ENCODE peak calls at places on chromosomes 2 and 18, in eight cellular contexts. N is IMR-90, Q is pancreas, W is heart right ventricle, U is A549, K is RWPE2, R is mammary epithelial cell, C is GM12878. M is an unnamed sample. For H3K4me1 and H3K9me3, the result is how much of the 10 kb centered on the place peaks cover.

GRCh38 chr2:86482034-86482433 is 40.9 kb downstream of the KDM3A start:
- DNase-seq in U (no peak), N (peak), Q (no peak), C (no peak), W (no peak), R (peak), K (no peak), M (no peak)

GRCh38 chr2:133972786-133973185 is 281.1 kb upstream of the MGAT5 start:
- DNase-seq in K (no peak), N (peak), Q (no peak), C (no peak), R (no peak), U (no peak), W (no peak), M (no peak)

GRCh38 chr2:82795446-82795845 is 1663.6 kb downstream of the SUCLG1 start:
- DNase-seq in Q (no peak), N (peak), W (no peak), U (no peak), C (no peak), K (no peak), R (peak), M (no peak)

GRCh38 chr2:226213717-226214116 is 585.9 kb downstream of the IRS1 start:
- DNase-seq in R (peak), C (no peak), U (no peak), N (peak), K (no peak), Q (no peak), W (no peak), M (no peak)

GRCh38 chr2:240567872-240568677 is at the start of gene RNPEPL1:
- DNase-seq in K (peak), Q (peak), N (no peak), W (peak), C (no peak), U (no peak), R (peak), M (peak)

GRCh38 chr2:60880633-60880987 is 764 bp upstream of the REL start:
- DNase-seq in K (no peak), C (no peak), R (no peak), Q (no peak), N (no peak), U (no peak), W (no peak), M (no peak)

GRCh38 chr18:23453657-23454011 is 547 bp downstream of the RIOK3 start:
- DNase-seq in K (no peak), W (no peak), C (no peak), R (peak), N (peak), Q (no peak), U (no peak), M (no peak)

GRCh38 chr2:120235681-120236080 is 12.5 kb upstream of the TMEM185B start:
- DNase-seq in K (no peak), N (no peak), U (no peak), W (no peak), C (no peak), R (no peak), Q (no peak), M (no peak)

GRCh38 chr2:98501223-98501622 is 56.6 kb downstream of the INPP4A start:
- DNase-seq in R (no peak), K (no peak), C (no peak), U (no peak), W (no peak), Q (no peak), N (no peak), M (no peak)

GRCh38 chr2:216674376-216674775 is 21.0 kb downstream of the IGFBP5 start:
- DNase-seq in K (no peak), U (no peak), C (no peak), W (no peak), R (no peak), Q (no peak), N (no peak), M (no peak)

GRCh38 chr2:95301876-95302641 is 4.9 kb downstream of the KCNIP3 start:
- DNase-seq in C (no peak), U (no peak), W (no peak), Q (no peak), R (no peak), K (no peak), N (no peak), M (no peak)

GRCh38 chr18:69725855-69726508 is 221.7 kb downstream of the CD226 start:
- DNase-seq in K (no peak), W (no peak), Q (no peak), C (no peak), R (no peak), N (no peak), U (no peak), M (no peak)

GRCh38 chr18:63994783-63995399 is 25.0 kb downstream of the SERPINB8 start:
- DNase-seq in W (no peak), U (peak), R (peak), Q (no peak), K (no peak), C (no peak), N (peak), M (no peak)

GRCh38 chr2:241062342-241063092 is 39.6 kb downstream of the MTERF4 start:
- DNase-seq in U (no peak), R (peak), K (no peak), W (no peak), N (no peak), C (no peak), Q (no peak), M (no peak)

GRCh38 chr18:13581496-13581895 is 144.9 kb downstream of the FAM210A start:
- DNase-seq in Q (no peak), C (no peak), U (no peak), N (no peak), K (no peak), R (no peak), W (no peak), M (no peak)

GRCh38 chr18:50293039-50293438 is 5.5 kb upstream of the CXXC1 start:
- DNase-seq in N (no peak), U (no peak), K (no peak), W (no peak), C (no peak), R (no peak), Q (no peak), M (no peak)

GRCh38 chr18:58447342-58448190 is 181.3 kb downstream of the ALPK2 start:
- DNase-seq in Q (no peak), R (no peak), C (no peak), W (no peak), U (no peak), K (no peak), N (peak), M (no peak)
- H3K4me3 ChIP-seq in Q (no peak), R (no peak), C (no peak), W (no peak), U (no peak), K (no peak), N (no peak), M (no peak)

GRCh38 chr2:222730346-222731065 is 59.0 kb downstream of the MOGAT1 start:
- DNase-seq in W (no peak), U (no peak), C (peak), Q (no peak), K (no peak), N (no peak), R (no peak), M (no peak)
- H3K4me1 ChIP-seq in W (under half), U (under half), C (under half), Q (under half), K (under half), N (under half), R (under half), M (under half)

GRCh38 chr2:121257476-121257831 is 27.5 kb downstream of the TFCP2L1 start:
- DNase-seq in Q (no peak), R (peak), W (no peak), K (no peak), C (no peak), N (no peak), U (no peak), M (no peak)

GRCh38 chr2:121258066-121258465 is 26.9 kb downstream of the TFCP2L1 start:
- DNase-seq in Q (no peak), K (no peak), U (no peak), W (no peak), R (no peak), N (no peak), C (no peak), M (no peak)

GRCh38 chr2:121254748-121255147 is 30.3 kb downstream of the TFCP2L1 start:
- DNase-seq in W (no peak), U (no peak), N (no peak), C (no peak), R (no peak), K (no peak), Q (peak), M (no peak)

GRCh38 chr2:121255363-121255762 is 29.6 kb downstream of the TFCP2L1 start:
- DNase-seq in U (no peak), R (no peak), N (no peak), K (no peak), C (no peak), Q (no peak), W (no peak), M (no peak)

GRCh38 chr2:121256720-121257475 is 28.1 kb downstream of the TFCP2L1 start:
- DNase-seq in Q (no peak), K (no peak), W (no peak), N (no peak), U (no peak), C (no peak), R (no peak), M (no peak)
- H3K9me3 ChIP-seq in Q (under half), K (under half), W (under half), N (under half), U (under half), C (under half), R (under half), M (under half)

GRCh38 chr18:2535419-2535910 is 35.8 kb downstream of the METTL4 start:
- DNase-seq in N (no peak), R (no peak), U (no peak), C (no peak), W (no peak), Q (no peak), K (no peak), M (no peak)
- H3K4me3 ChIP-seq in N (no peak), R (no peak), U (no peak), C (no peak), W (no peak), Q (no peak), K (no peak), M (no peak)

DNA sequence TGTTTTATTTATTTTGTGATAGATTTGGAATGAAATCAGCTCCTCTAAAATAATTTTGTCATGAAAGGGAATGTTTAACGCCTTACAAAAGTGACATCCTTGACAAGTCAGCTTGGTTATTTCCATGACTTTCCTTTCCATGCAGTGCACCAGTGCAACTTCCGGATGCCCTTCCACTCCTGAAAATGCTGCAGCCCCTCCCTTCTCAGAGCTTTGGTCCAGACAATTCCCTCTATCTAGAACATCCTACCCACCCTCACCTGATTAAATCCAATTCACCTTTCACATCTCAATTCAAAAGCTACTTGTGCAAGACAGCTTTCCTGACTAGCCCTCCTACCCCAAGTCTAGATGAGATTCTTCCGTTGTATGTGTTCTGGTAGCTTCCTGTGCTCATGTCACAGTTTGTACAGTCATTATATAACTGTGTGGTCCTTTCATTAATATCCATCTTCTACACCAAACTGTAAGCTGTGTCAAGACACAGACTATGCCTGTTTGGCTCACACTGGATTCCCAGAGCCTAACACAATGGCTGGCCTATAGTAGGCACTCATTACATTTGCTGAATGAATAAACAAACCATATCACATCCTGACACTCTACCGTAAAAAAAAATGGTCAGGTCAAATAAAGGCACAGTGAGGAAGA is 72.7 kb downstream of the ANKRD44 start:
- DNase-seq in U (no peak), N (no peak), C (no peak), K (no peak), R (no peak), Q (no peak), W (no peak), M (no peak)
- H3K4me1 ChIP-seq in U (under half), N (under half), C (under half), K (under half), R (under half), Q (under half), W (under half), M (under half)

DNA sequence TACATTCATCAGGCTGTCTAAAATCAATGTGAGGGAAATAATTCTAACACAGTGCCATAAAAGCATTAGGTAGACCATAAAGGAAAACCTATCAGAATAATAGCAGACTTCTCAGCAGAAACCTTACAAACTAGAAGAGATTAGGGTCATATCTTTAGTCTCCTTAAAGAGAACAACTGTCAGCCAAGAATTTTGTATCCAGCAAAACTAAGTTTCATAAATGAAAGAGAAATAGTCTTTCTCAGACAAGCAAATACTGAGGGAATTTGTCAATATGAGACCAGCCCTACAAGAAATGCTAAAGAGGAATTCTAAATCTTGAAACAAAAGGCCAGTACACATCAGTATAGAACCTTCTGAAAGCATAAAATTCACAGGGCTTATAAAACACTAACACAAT is 482.0 kb downstream of the SATB2 start:
- DNase-seq in R (no peak), N (no peak), Q (no peak), C (no peak), W (no peak), U (no peak), K (no peak), M (no peak)
- H3K9me3 ChIP-seq in R (under half), N (under half), Q (under half), C (under half), W (under half), U (under half), K (under half), M (under half)

GRCh38 chr2:105783151-105783738 is 38.5 kb downstream of the NCK2 start:
- DNase-seq in Q (no peak), R (no peak), K (no peak), C (no peak), N (no peak), U (no peak), W (no peak), M (no peak)
- H3K4me3 ChIP-seq in Q (no peak), R (no peak), K (no peak), C (no peak), N (no peak), U (no peak), W (no peak), M (no peak)

GRCh38 chr2:101113441-101114267 is 37.5 kb downstream of the TBC1D8 start:
- DNase-seq in K (peak), W (no peak), U (peak), R (peak), N (peak), Q (no peak), C (no peak), M (no peak)

GRCh38 chr2:101109451-101110140 is 41.6 kb downstream of the TBC1D8 start:
- DNase-seq in W (peak), N (no peak), R (no peak), C (no peak), Q (no peak), U (no peak), K (no peak), M (no peak)

GRCh38 chr2:101112772-101113157 is 38.4 kb downstream of the TBC1D8 start:
- DNase-seq in W (no peak), U (no peak), C (no peak), Q (no peak), N (no peak), R (no peak), K (no peak), M (no peak)

GRCh38 chr2:101111917-101112771 is 39.0 kb downstream of the TBC1D8 start:
- DNase-seq in W (no peak), K (no peak), N (peak), R (no peak), C (no peak), Q (no peak), U (no peak), M (no peak)

GRCh38 chr2:101111262-101111838 is 39.8 kb downstream of the TBC1D8 start:
- DNase-seq in Q (no peak), N (no peak), U (no peak), W (no peak), K (no peak), R (peak), C (no peak), M (no peak)
- H3K4me1 ChIP-seq in Q (half or more), N (under half), U (half or more), W (half or more), K (under half), R (under half), C (under half), M (under half)

GRCh38 chr2:228535396-228535795 is 353.9 kb upstream of the SPHKAP start:
- DNase-seq in K (no peak), U (no peak), C (no peak), W (no peak), N (no peak), R (no peak), Q (no peak), M (no peak)
- H3K9me3 ChIP-seq in K (under half), U (under half), C (under half), W (under half), N (under half), R (under half), Q (under half), M (under half)